ENCODE peak calls at places on chromosomes 11 and 22, in four cellular contexts. One of them, this sample, is unnamed.

GRCh38 chr11:6269994-6270393 is 10.4 kb downstream of the CCKBR start:
- DNase-seq in IMR-90: no peak
- DNase-seq in neuronal stem cell: no peak
- DNase-seq in mesendoderm: no peak
- DNase-seq in this sample: no peak

GRCh38 chr22:20550851-20551744 is 43.7 kb downstream of the MED15 start:
- DNase-seq in IMR-90: peak
- DNase-seq in neuronal stem cell: no peak
- DNase-seq in mesendoderm: no peak
- DNase-seq in this sample: peak

GRCh38 chr11:27604416-27604815 is 95.8 kb downstream of the BDNF start:
- DNase-seq in mesendoderm: no peak
- DNase-seq in IMR-90: no peak
- DNase-seq in neuronal stem cell: no peak
- DNase-seq in this sample: no peak

GRCh38 chr11:108886608-108887007 is 221.7 kb downstream of the DDX10 start:
- DNase-seq in neuronal stem cell: no peak
- DNase-seq in mesendoderm: no peak
- DNase-seq in IMR-90: peak
- DNase-seq in this sample: peak

GRCh38 chr11:18046116-18046777 is at the start of gene TPH1:
- DNase-seq in neuronal stem cell: peak
- DNase-seq in mesendoderm: peak
- DNase-seq in IMR-90: peak
- DNase-seq in this sample: peak

GRCh38 chr11:133163463-133164419 is 368.6 kb downstream of the OPCML start:
- DNase-seq in mesendoderm: peak
- DNase-seq in IMR-90: peak
- DNase-seq in neuronal stem cell: peak
- DNase-seq in this sample: no peak

GRCh38 chr11:64697663-64698375 is 25.2 kb downstream of the NRXN2 start:
- DNase-seq in mesendoderm: no peak
- DNase-seq in IMR-90: no peak
- DNase-seq in neuronal stem cell: no peak
- DNase-seq in this sample: no peak

GRCh38 chr22:27372969-27373670 is 428.4 kb downstream of the MN1 start:
- DNase-seq in IMR-90: no peak
- DNase-seq in neuronal stem cell: peak
- DNase-seq in mesendoderm: peak
- DNase-seq in this sample: peak

GRCh38 chr22:49021097-49021925 is 806.4 kb downstream of the BRD1 start:
- DNase-seq in mesendoderm: no peak
- DNase-seq in neuronal stem cell: no peak
- DNase-seq in IMR-90: no peak
- DNase-seq in this sample: no peak

GRCh38 chr11:65355013-65355775 is 643 bp downstream of the TIGD3 start:
- DNase-seq in neuronal stem cell: peak
- DNase-seq in mesendoderm: peak
- DNase-seq in IMR-90: no peak
- DNase-seq in this sample: no peak

GRCh38 chr11:77191823-77192495 is 63.9 kb downstream of the MYO7A start:
- DNase-seq in neuronal stem cell: peak
- DNase-seq in mesendoderm: peak
- DNase-seq in IMR-90: peak
- DNase-seq in this sample: peak
- H3K18ac ChIP-seq in neuronal stem cell: peak
- H3K18ac ChIP-seq in mesendoderm: no peak
- H3K18ac ChIP-seq in IMR-90: no peak
- H3K18ac ChIP-seq in this sample: peak

GRCh38 chr11:34602245-34602644 is 18.6 kb upstream of the EHF start:
- DNase-seq in IMR-90: no peak
- DNase-seq in neuronal stem cell: no peak
- DNase-seq in mesendoderm: no peak
- DNase-seq in this sample: no peak

GRCh38 chr11:34601609-34602008 is 19.3 kb upstream of the EHF start:
- DNase-seq in neuronal stem cell: no peak
- DNase-seq in IMR-90: no peak
- DNase-seq in mesendoderm: no peak
- DNase-seq in this sample: no peak

GRCh38 chr11:34601085-34601444 is 19.8 kb upstream of the EHF start:
- DNase-seq in neuronal stem cell: no peak
- DNase-seq in mesendoderm: peak
- DNase-seq in IMR-90: peak
- DNase-seq in this sample: peak

GRCh38 chr11:34599406-34599901 is 21.4 kb upstream of the EHF start:
- DNase-seq in neuronal stem cell: no peak
- DNase-seq in IMR-90: peak
- DNase-seq in mesendoderm: no peak
- DNase-seq in this sample: peak

GRCh38 chr11:34600339-34601084 is 20.4 kb upstream of the EHF start:
- DNase-seq in mesendoderm: peak
- DNase-seq in neuronal stem cell: no peak
- DNase-seq in IMR-90: peak
- DNase-seq in this sample: no peak
- H3K4me3 ChIP-seq in mesendoderm: no peak
- H3K4me3 ChIP-seq in neuronal stem cell: no peak
- H3K4me3 ChIP-seq in IMR-90: no peak
- H3K4me3 ChIP-seq in this sample: no peak

DNA sequence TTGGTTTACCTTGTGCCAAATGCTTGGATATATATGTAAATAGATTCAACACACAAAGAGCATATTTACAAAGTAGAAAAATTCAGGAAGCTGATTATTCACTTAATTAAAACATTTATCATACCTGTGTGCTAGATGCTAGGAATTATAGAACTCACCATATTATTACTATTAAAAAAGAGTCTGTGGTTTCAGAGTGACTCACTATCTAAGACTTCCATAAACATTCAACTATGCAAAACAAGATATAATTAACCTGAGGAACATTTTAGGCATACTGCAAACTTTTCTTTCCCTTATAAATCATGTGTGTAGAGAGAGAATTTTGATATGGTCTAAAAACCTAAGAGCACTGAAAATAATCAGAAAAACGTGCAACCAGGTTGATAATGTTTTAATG is 27.3 kb downstream of the CTSC start:
- DNase-seq in neuronal stem cell: no peak
- DNase-seq in mesendoderm: no peak
- DNase-seq in IMR-90: peak
- DNase-seq in this sample: no peak
- H3K18ac ChIP-seq in neuronal stem cell: no peak
- H3K18ac ChIP-seq in mesendoderm: no peak
- H3K18ac ChIP-seq in IMR-90: no peak
- H3K18ac ChIP-seq in this sample: no peak

GRCh38 chr11:1863352-1864215 is 10.7 kb downstream of the LSP1 start:
- DNase-seq in IMR-90: peak
- DNase-seq in neuronal stem cell: peak
- DNase-seq in mesendoderm: peak
- DNase-seq in this sample: peak
- H3K4me3 ChIP-seq in IMR-90: no peak
- H3K4me3 ChIP-seq in neuronal stem cell: no peak
- H3K4me3 ChIP-seq in mesendoderm: no peak
- H3K4me3 ChIP-seq in this sample: peak

This sample was measured in mesenchymal stem cell.